ENCODE peak calls at places on chromosomes 4 and X, in nine cellular contexts. D is A549, U is fibroblast of pulmonary artery, G is fibroblast of lung, I is GM12864, B is fibroblast of the aortic adventitia, R is lower leg skin, F is mucosa of descending colon, N is left lung. O is an unnamed sample.

GRCh38 chr4:54819044-54819443 is 161.3 kb downstream of the KIT start:
- DNase-seq in D (no peak), U (no peak), G (no peak), I (no peak), B (no peak), R (peak), F (no peak), N (no peak), O (no peak)

GRCh38 chr4:7581477-7581876 is 146.7 kb upstream of the PSAPL1 start:
- DNase-seq in D (peak), U (peak), G (peak), I (no peak), B (peak), R (no peak), F (no peak), N (no peak), O (no peak)

GRCh38 chr4:89803036-89803435 is 33.9 kb downstream of the SNCA start:
- DNase-seq in D (no peak), U (no peak), G (no peak), I (no peak), B (no peak), R (no peak), F (no peak), N (no peak), O (no peak)

GRCh38 chrX:77731821-77732419 is 54.1 kb downstream of the ATRX start:
- DNase-seq in D (peak), U (no peak), G (no peak), I (no peak), B (no peak), R (no peak), F (no peak), N (no peak), O (no peak)

GRCh38 chrX:25025615-25026014 is 9.8 kb upstream of the ARX start:
- DNase-seq in D (no peak), U (no peak), G (no peak), I (no peak), B (no peak), R (no peak), F (no peak), N (no peak), O (no peak)

GRCh38 chr4:127604949-127605709 is 27.6 kb upstream of the INTU start:
- DNase-seq in D (peak), U (peak), G (peak), I (peak), B (peak), R (no peak), F (no peak), N (no peak), O (peak)

GRCh38 chr4:41428941-41429669 is 108.9 kb upstream of the LIMCH1 start:
- DNase-seq in D (no peak), U (no peak), G (no peak), I (no peak), B (no peak), R (no peak), F (no peak), N (peak), O (no peak)

GRCh38 chr4:86223472-86223871 is 136.4 kb downstream of the MAPK10 start:
- DNase-seq in D (peak), U (peak), G (peak), I (no peak), B (peak), R (no peak), F (no peak), N (no peak), O (peak)

GRCh38 chr4:138499627-138500026 is 257.5 kb upstream of the SLC7A11 start:
- DNase-seq in D (no peak), U (no peak), G (no peak), I (no peak), B (no peak), R (no peak), F (no peak), N (no peak), O (no peak)

GRCh38 chr4:9898596-9899345 is 117.3 kb downstream of the DRD5 start:
- DNase-seq in D (peak), U (peak), G (no peak), I (no peak), B (peak), R (peak), F (no peak), N (peak), O (no peak)

GRCh38 chr4:89056953-89057398 is at the start of gene FAM13A:
- DNase-seq in D (peak), U (peak), G (peak), I (no peak), B (peak), R (peak), F (peak), N (peak), O (peak)

GRCh38 chr4:6366581-6366980 is 96.9 kb downstream of the WFS1 start:
- DNase-seq in D (no peak), U (no peak), G (no peak), I (no peak), B (no peak), R (no peak), F (peak), N (no peak), O (no peak)

GRCh38 chr4:185318679-185319078 is 77.0 kb downstream of the LRP2BP start:
- DNase-seq in D (peak), U (peak), G (peak), I (no peak), B (no peak), R (no peak), F (no peak), N (no peak), O (no peak)

GRCh38 chr4:17310269-17310652 is 201.6 kb downstream of the QDPR start:
- DNase-seq in D (no peak), U (peak), G (peak), I (peak), B (peak), R (no peak), F (no peak), N (no peak), O (peak)

GRCh38 chrX:4265036-4265435 is 551.6 kb upstream of the PRKX start:
- DNase-seq in D (no peak), U (no peak), G (no peak), I (no peak), B (no peak), R (no peak), F (no peak), N (no peak), O (no peak)

GRCh38 chrX:4263005-4263404 is 549.6 kb upstream of the PRKX start:
- DNase-seq in D (peak), U (no peak), G (no peak), I (no peak), B (no peak), R (no peak), F (no peak), N (no peak), O (no peak)

GRCh38 chrX:4268676-4269075 is 555.2 kb upstream of the PRKX start:
- DNase-seq in D (no peak), U (no peak), G (no peak), I (no peak), B (no peak), R (no peak), F (no peak), N (no peak), O (no peak)
- TF ChIP-seq CTCF in D (no peak), U (no peak), G (no peak), I (no peak), B (no peak), R (no peak), F (no peak), N (no peak), O (no peak)

DNA sequence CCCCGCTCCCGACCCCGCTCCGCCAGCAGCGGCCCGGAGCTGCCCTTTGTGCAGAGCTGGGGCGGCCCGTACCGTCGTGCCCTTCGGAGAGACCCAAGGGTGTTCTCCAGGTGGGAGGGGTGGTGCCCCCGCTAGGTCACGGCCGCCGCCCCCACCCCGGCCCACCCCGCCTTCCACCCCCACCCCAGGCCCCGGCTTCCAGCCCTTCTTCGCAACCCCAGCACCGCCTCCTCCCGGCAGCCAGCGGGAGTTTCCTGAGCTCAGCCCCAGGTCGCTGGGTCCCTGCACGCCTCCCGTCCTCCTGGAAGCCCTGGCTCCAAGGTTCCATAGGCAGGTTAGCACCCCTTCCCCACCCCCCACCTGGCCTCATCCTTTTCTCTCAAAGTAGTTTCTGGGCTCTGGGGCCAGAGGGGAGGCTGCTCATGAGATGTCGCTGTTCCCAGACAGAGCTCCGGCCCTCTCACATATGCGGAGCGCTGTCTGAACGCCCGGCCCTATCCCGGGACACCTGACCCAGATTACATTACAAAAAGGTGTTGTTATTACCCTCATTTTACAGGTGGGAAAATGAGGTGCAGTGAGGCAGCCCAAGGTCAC is 25.2 kb upstream of the FGFR3 start:
- DNase-seq in D (peak), U (peak), G (peak), I (no peak), B (peak), R (no peak), F (no peak), N (peak), O (no peak)
- TF ChIP-seq CTCF in D (peak), U (peak), G (peak), I (peak), B (peak), R (no peak), F (no peak), N (peak), O (peak)

DNA sequence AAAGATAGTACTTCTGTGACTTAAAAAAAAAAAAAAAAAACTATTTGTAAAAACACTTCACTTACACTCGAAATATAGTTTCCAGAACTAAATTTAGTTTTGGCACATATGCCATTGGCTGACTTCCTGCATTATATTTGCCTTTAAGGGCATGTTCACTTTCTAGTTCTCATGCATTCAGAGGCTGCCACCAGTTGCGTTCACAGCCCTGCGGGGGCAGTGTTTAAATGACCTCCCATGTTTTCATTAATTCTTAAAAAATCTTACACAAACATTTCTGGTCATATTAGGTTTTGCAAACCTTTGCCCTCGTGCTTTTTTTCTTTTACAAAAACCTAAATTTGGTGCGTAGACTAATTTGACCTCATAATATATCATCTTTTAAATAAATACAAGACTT is 12.5 kb upstream of the ARHGAP6 start:
- DNase-seq in D (no peak), U (no peak), G (no peak), I (no peak), B (no peak), R (no peak), F (no peak), N (no peak), O (no peak)
- TF ChIP-seq CTCF in D (no peak), U (peak), G (peak), I (no peak), B (peak), R (no peak), F (no peak), N (no peak), O (peak)

GRCh38 chrX:131764224-131764623 is 220.3 kb downstream of the OR13H1 start:
- DNase-seq in D (no peak), U (no peak), G (no peak), I (no peak), B (peak), R (no peak), F (no peak), N (no peak), O (no peak)
- TF ChIP-seq CTCF in D (no peak), U (no peak), G (no peak), I (no peak), B (no peak), R (no peak), F (no peak), N (no peak), O (no peak)

GRCh38 chr4:116599859-116600258 is 485.5 kb downstream of the TRAM1L1 start:
- DNase-seq in D (peak), U (no peak), G (no peak), I (no peak), B (no peak), R (no peak), F (no peak), N (no peak), O (no peak)
- TF ChIP-seq CTCF in D (no peak), U (no peak), G (no peak), I (peak), B (no peak), R (no peak), F (no peak), N (no peak), O (no peak)

GRCh38 chr4:19791422-19792113 is 460.1 kb upstream of the SLIT2 start:
- DNase-seq in D (no peak), U (peak), G (no peak), I (no peak), B (peak), R (no peak), F (no peak), N (no peak), O (no peak)
- TF ChIP-seq CTCF in D (no peak), U (peak), G (no peak), I (no peak), B (peak), R (no peak), F (no peak), N (no peak), O (peak)

DNA sequence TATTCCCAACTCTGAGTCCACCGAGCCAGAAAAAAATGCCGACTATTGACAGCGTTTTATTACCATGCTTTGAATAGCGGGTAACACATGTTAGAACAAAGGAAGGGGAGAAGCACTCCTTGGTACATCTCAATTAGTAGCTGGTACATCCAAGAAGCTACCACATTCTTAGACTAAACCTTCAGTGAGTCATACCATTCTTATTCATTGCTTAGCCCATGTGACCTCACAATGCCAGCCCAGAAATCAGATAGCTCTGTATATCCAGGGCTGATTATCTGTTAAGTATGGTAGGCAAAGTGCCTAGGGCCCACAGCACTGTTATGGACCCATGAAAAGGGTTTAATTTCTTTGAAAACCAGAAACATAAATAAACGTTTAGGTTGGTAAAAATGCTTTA is 25.1 kb downstream of the DCX start:
- DNase-seq in D (no peak), U (no peak), G (no peak), I (no peak), B (no peak), R (no peak), F (no peak), N (no peak), O (no peak)
- TF ChIP-seq CTCF in D (no peak), U (no peak), G (no peak), I (no peak), B (no peak), R (no peak), F (no peak), N (no peak), O (no peak)

GRCh38 chrX:131762802-131763234 is 218.9 kb downstream of the OR13H1 start:
- DNase-seq in D (peak), U (no peak), G (peak), I (no peak), B (peak), R (no peak), F (no peak), N (no peak), O (no peak)

DNA sequence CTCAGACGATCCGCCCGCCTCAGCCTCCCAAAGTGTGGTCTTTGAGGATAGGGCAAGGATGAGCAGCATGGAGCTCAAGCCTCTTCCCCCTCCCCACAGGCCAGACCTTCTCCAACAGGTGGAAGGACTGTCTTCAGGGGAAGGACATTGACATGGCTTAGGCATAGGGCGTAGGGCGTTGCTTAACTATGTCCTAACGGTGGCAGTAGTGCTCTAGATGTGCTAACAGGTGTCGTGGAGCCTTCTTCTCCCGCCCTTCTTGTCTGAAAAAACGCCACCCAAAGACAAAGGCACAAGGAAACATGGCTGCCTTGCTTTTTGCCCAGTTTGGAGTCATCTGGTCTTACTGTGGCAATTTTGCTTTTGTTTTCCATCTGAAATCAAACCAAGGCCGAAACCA is 219.8 kb downstream of the OR13H1 start:
- DNase-seq in D (peak), U (no peak), G (peak), I (no peak), B (peak), R (peak), F (no peak), N (peak), O (no peak)
- TF ChIP-seq CTCF in D (peak), U (no peak), G (no peak), I (no peak), B (peak), R (no peak), F (no peak), N (no peak), O (peak)

GRCh38 chr4:71537551-71538065 is 198.8 kb downstream of the SLC4A4 start:
- DNase-seq in D (no peak), U (no peak), G (peak), I (no peak), B (no peak), R (no peak), F (no peak), N (no peak), O (no peak)

GRCh38 chr4:71541541-71541940 is 202.7 kb downstream of the SLC4A4 start:
- DNase-seq in D (no peak), U (no peak), G (no peak), I (no peak), B (no peak), R (no peak), F (no peak), N (no peak), O (no peak)

GRCh38 chr4:71545168-71545567 is 206.3 kb downstream of the SLC4A4 start:
- DNase-seq in D (no peak), U (peak), G (peak), I (no peak), B (peak), R (no peak), F (no peak), N (no peak), O (peak)

GRCh38 chr4:71538528-71538927 is 199.7 kb downstream of the SLC4A4 start:
- DNase-seq in D (no peak), U (no peak), G (no peak), I (no peak), B (no peak), R (no peak), F (no peak), N (no peak), O (no peak)

GRCh38 chr4:71540749-71541269 is 202.0 kb downstream of the SLC4A4 start:
- DNase-seq in D (no peak), U (peak), G (no peak), I (no peak), B (peak), R (no peak), F (no peak), N (no peak), O (no peak)
- TF ChIP-seq CTCF in D (no peak), U (peak), G (no peak), I (peak), B (no peak), R (no peak), F (no peak), N (no peak), O (peak)